ENCODE peak calls at places on chromosomes 2 and 18, in eight cellular contexts. One of them, this sample, is unnamed.

GRCh38 chr2:232231514-232231913 is 147.0 kb upstream of the ALPP start:
- DNase-seq in HepG2: no peak
- DNase-seq in tibial nerve: no peak
- DNase-seq in IMR-90: no peak
- DNase-seq in transverse colon: no peak
- DNase-seq in heart left ventricle: no peak
- DNase-seq in uterus: no peak
- DNase-seq in HCT116: no peak
- DNase-seq in this sample: no peak

GRCh38 chr2:112156152-112156986 is 18.2 kb downstream of the FBLN7 start:
- DNase-seq in HepG2: peak
- DNase-seq in tibial nerve: no peak
- DNase-seq in IMR-90: peak
- DNase-seq in transverse colon: no peak
- DNase-seq in heart left ventricle: no peak
- DNase-seq in uterus: no peak
- DNase-seq in HCT116: no peak
- DNase-seq in this sample: no peak

GRCh38 chr2:55138546-55139288 is 88.5 kb upstream of the RTN4 start:
- DNase-seq in HepG2: no peak
- DNase-seq in tibial nerve: no peak
- DNase-seq in IMR-90: no peak
- DNase-seq in transverse colon: no peak
- DNase-seq in heart left ventricle: no peak
- DNase-seq in uterus: no peak
- DNase-seq in HCT116: no peak
- DNase-seq in this sample: peak

GRCh38 chr2:212032536-212033219 is 505.9 kb downstream of the ERBB4 start:
- DNase-seq in HepG2: no peak
- DNase-seq in tibial nerve: no peak
- DNase-seq in IMR-90: peak
- DNase-seq in transverse colon: no peak
- DNase-seq in heart left ventricle: no peak
- DNase-seq in uterus: no peak
- DNase-seq in HCT116: no peak
- DNase-seq in this sample: no peak

GRCh38 chr18:77137851-77138250 is 5.3 kb upstream of the MBP start:
- DNase-seq in HepG2: no peak
- DNase-seq in tibial nerve: no peak
- DNase-seq in IMR-90: no peak
- DNase-seq in transverse colon: no peak
- DNase-seq in heart left ventricle: no peak
- DNase-seq in uterus: no peak
- DNase-seq in HCT116: no peak
- DNase-seq in this sample: no peak

GRCh38 chr2:71333619-71334018 is 2.0 kb downstream of the ZNF638 start:
- DNase-seq in HepG2: no peak
- DNase-seq in tibial nerve: no peak
- DNase-seq in IMR-90: no peak
- DNase-seq in transverse colon: no peak
- DNase-seq in heart left ventricle: no peak
- DNase-seq in uterus: no peak
- DNase-seq in HCT116: no peak
- DNase-seq in this sample: peak

GRCh38 chr2:1590611-1591460 is 153.5 kb downstream of the PXDN start:
- DNase-seq in HepG2: no peak
- DNase-seq in tibial nerve: no peak
- DNase-seq in IMR-90: no peak
- DNase-seq in transverse colon: no peak
- DNase-seq in heart left ventricle: no peak
- DNase-seq in uterus: no peak
- DNase-seq in HCT116: no peak
- DNase-seq in this sample: no peak

GRCh38 chr2:96863575-96864342 is 5.9 kb upstream of the ANKRD39 start:
- DNase-seq in HepG2: no peak
- DNase-seq in tibial nerve: no peak
- DNase-seq in IMR-90: no peak
- DNase-seq in transverse colon: no peak
- DNase-seq in heart left ventricle: no peak
- DNase-seq in uterus: no peak
- DNase-seq in HCT116: no peak
- DNase-seq in this sample: no peak

GRCh38 chr2:120205901-120206581 is 17.2 kb downstream of the TMEM185B start:
- DNase-seq in HepG2: no peak
- DNase-seq in tibial nerve: no peak
- DNase-seq in IMR-90: no peak
- DNase-seq in transverse colon: peak
- DNase-seq in heart left ventricle: no peak
- DNase-seq in uterus: no peak
- DNase-seq in HCT116: no peak
- DNase-seq in this sample: peak

GRCh38 chr2:217939629-217940245 is 63.1 kb downstream of the TNS1 start:
- DNase-seq in HepG2: no peak
- DNase-seq in tibial nerve: no peak
- DNase-seq in IMR-90: no peak
- DNase-seq in transverse colon: no peak
- DNase-seq in heart left ventricle: peak
- DNase-seq in uterus: peak
- DNase-seq in HCT116: no peak
- DNase-seq in this sample: no peak

GRCh38 chr2:217942731-217943335 is 60.0 kb downstream of the TNS1 start:
- DNase-seq in HepG2: peak
- DNase-seq in tibial nerve: no peak
- DNase-seq in IMR-90: no peak
- DNase-seq in transverse colon: no peak
- DNase-seq in heart left ventricle: no peak
- DNase-seq in uterus: no peak
- DNase-seq in HCT116: no peak
- DNase-seq in this sample: no peak

GRCh38 chr2:217941886-217942728 is 60.7 kb downstream of the TNS1 start:
- DNase-seq in HepG2: no peak
- DNase-seq in tibial nerve: no peak
- DNase-seq in IMR-90: no peak
- DNase-seq in transverse colon: no peak
- DNase-seq in heart left ventricle: peak
- DNase-seq in uterus: no peak
- DNase-seq in HCT116: no peak
- DNase-seq in this sample: no peak

GRCh38 chr2:217940261-217941220 is 62.3 kb downstream of the TNS1 start:
- DNase-seq in HepG2: no peak
- DNase-seq in tibial nerve: no peak
- DNase-seq in IMR-90: no peak
- DNase-seq in transverse colon: no peak
- DNase-seq in heart left ventricle: no peak
- DNase-seq in uterus: no peak
- DNase-seq in HCT116: no peak
- DNase-seq in this sample: no peak

DNA sequence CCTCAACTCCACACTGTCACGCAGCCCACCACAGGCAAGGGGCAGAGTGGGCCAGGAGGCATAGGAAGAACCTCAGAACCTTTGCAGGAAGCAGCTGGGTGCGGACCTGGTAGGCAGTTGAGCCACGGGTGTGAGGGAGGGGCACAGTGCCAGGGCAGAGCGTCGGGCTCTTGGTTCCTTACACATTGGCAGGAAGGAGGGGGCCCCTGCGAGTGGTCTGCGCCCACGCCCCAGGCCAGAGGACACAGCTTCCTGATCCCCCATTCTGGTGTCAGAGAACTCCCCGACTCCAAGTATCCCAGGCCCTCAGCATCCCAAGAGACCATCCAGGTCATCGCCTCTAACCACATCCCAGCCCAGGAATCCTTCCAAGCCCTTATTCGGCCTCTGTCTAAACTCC is 61.5 kb downstream of the TNS1 start:
- DNase-seq in HepG2: no peak
- DNase-seq in tibial nerve: no peak
- DNase-seq in IMR-90: no peak
- DNase-seq in transverse colon: no peak
- DNase-seq in heart left ventricle: peak
- DNase-seq in uterus: no peak
- DNase-seq in HCT116: no peak
- DNase-seq in this sample: no peak
- TF ChIP-seq POLR2A in HepG2: no peak
- TF ChIP-seq POLR2A in tibial nerve: no peak
- TF ChIP-seq POLR2A in IMR-90: no peak
- TF ChIP-seq POLR2A in transverse colon: no peak
- TF ChIP-seq POLR2A in heart left ventricle: no peak
- TF ChIP-seq POLR2A in uterus: no peak
- TF ChIP-seq POLR2A in HCT116: no peak
- TF ChIP-seq POLR2A in this sample: no peak

GRCh38 chr2:11344956-11345671 is 678 bp upstream of the ROCK2 start:
- DNase-seq in HepG2: peak
- DNase-seq in tibial nerve: peak
- DNase-seq in IMR-90: peak
- DNase-seq in transverse colon: peak
- DNase-seq in heart left ventricle: peak
- DNase-seq in uterus: peak
- DNase-seq in HCT116: peak
- DNase-seq in this sample: peak
- TF ChIP-seq POLR2A in HepG2: peak
- TF ChIP-seq POLR2A in tibial nerve: no peak
- TF ChIP-seq POLR2A in IMR-90: peak
- TF ChIP-seq POLR2A in transverse colon: peak
- TF ChIP-seq POLR2A in heart left ventricle: peak
- TF ChIP-seq POLR2A in uterus: no peak
- TF ChIP-seq POLR2A in HCT116: no peak
- TF ChIP-seq POLR2A in this sample: peak

GRCh38 chr18:49817947-49818346 is 4.6 kb upstream of the ACAA2 start:
- DNase-seq in HepG2: no peak
- DNase-seq in tibial nerve: no peak
- DNase-seq in IMR-90: no peak
- DNase-seq in transverse colon: peak
- DNase-seq in heart left ventricle: no peak
- DNase-seq in uterus: no peak
- DNase-seq in HCT116: no peak
- DNase-seq in this sample: no peak
- TF ChIP-seq POLR2A in HepG2: no peak
- TF ChIP-seq POLR2A in tibial nerve: no peak
- TF ChIP-seq POLR2A in IMR-90: no peak
- TF ChIP-seq POLR2A in transverse colon: no peak
- TF ChIP-seq POLR2A in heart left ventricle: no peak
- TF ChIP-seq POLR2A in uterus: no peak
- TF ChIP-seq POLR2A in HCT116: no peak
- TF ChIP-seq POLR2A in this sample: no peak

GRCh38 chr2:222756951-222757645 is 85.6 kb downstream of the MOGAT1 start:
- DNase-seq in HepG2: no peak
- DNase-seq in tibial nerve: no peak
- DNase-seq in IMR-90: peak
- DNase-seq in transverse colon: no peak
- DNase-seq in heart left ventricle: no peak
- DNase-seq in uterus: no peak
- DNase-seq in HCT116: peak
- DNase-seq in this sample: no peak
- TF ChIP-seq POLR2A in HepG2: no peak
- TF ChIP-seq POLR2A in tibial nerve: no peak
- TF ChIP-seq POLR2A in IMR-90: no peak
- TF ChIP-seq POLR2A in transverse colon: no peak
- TF ChIP-seq POLR2A in heart left ventricle: no peak
- TF ChIP-seq POLR2A in uterus: no peak
- TF ChIP-seq POLR2A in HCT116: no peak
- TF ChIP-seq POLR2A in this sample: no peak

GRCh38 chr18:35410561-35410960 is 33.4 kb upstream of the ZNF396 start:
- DNase-seq in HepG2: no peak
- DNase-seq in tibial nerve: no peak
- DNase-seq in IMR-90: no peak
- DNase-seq in transverse colon: no peak
- DNase-seq in heart left ventricle: no peak
- DNase-seq in uterus: no peak
- DNase-seq in HCT116: no peak
- DNase-seq in this sample: no peak
- TF ChIP-seq POLR2A in HepG2: no peak
- TF ChIP-seq POLR2A in tibial nerve: no peak
- TF ChIP-seq POLR2A in IMR-90: no peak
- TF ChIP-seq POLR2A in transverse colon: no peak
- TF ChIP-seq POLR2A in heart left ventricle: no peak
- TF ChIP-seq POLR2A in uterus: no peak
- TF ChIP-seq POLR2A in HCT116: no peak
- TF ChIP-seq POLR2A in this sample: no peak

This sample was measured in erythroblast.